ENCODE peak calls at places on chromosomes 11 and 22, in four cellular contexts. B is fibroblast of lung, M is Peyer's patch, I is GM06990. G is an unnamed sample.

GRCh38 chr22:35322126-35322525 is 22.4 kb downstream of the TOM1 start:
- DNase-seq in M (no peak), B (no peak), I (no peak), G (no peak)

GRCh38 chr22:29044657-29045176 is 16.9 kb downstream of the C22orf31 start:
- DNase-seq in M (no peak), B (peak), I (no peak), G (no peak)

GRCh38 chr11:38543311-38543710 is 1945.3 kb upstream of the RAG2 start:
- DNase-seq in M (no peak), B (peak), I (no peak), G (no peak)

GRCh38 chr22:28891156-28891733 is 7.9 kb downstream of the ZNRF3 start:
- DNase-seq in M (no peak), I (no peak), B (no peak), G (no peak)

GRCh38 chr22:38762607-38763006 is 6.8 kb upstream of the SUN2 start:
- DNase-seq in M (no peak), B (no peak), I (no peak), G (no peak)

GRCh38 chr11:6251990-6252473 is 7.6 kb upstream of the CCKBR start:
- DNase-seq in B (peak), I (no peak), M (no peak), G (no peak)

GRCh38 chr11:63489879-63490278 is 1.1 kb downstream of the PLAAT5 start:
- DNase-seq in B (peak), M (no peak), I (no peak), G (no peak)

GRCh38 chr22:45006873-45007246 is 2.9 kb downstream of the PHF21B start:
- DNase-seq in B (no peak), M (no peak), I (no peak), G (peak)

GRCh38 chr11:95715777-95716241 is 73.8 kb downstream of the FAM76B start:
- DNase-seq in B (no peak), M (peak), I (peak), G (no peak)

GRCh38 chr22:49323751-49324415 is 503.8 kb downstream of the BRD1 start:
- DNase-seq in I (no peak), B (no peak), M (no peak), G (peak)

GRCh38 chr22:26753125-26753862 is 95.9 kb downstream of the MIAT start:
- DNase-seq in B (no peak), I (no peak), M (no peak), G (no peak)

GRCh38 chr11:110478410-110478809 is 48.7 kb downstream of the FDX1 start:
- DNase-seq in B (no peak), I (no peak), M (no peak), G (no peak)

GRCh38 chr11:1025410-1026162 is 10.9 kb downstream of the MUC6 start:
- DNase-seq in M (no peak), I (no peak), B (no peak), G (no peak)

GRCh38 chr11:121886005-121886739 is 229.8 kb downstream of the BLID start:
- DNase-seq in B (no peak), I (no peak), M (no peak), G (no peak)

GRCh38 chr11:34053161-34053686 is 1.7 kb downstream of the CAPRIN1 start:
- DNase-seq in B (peak), I (peak), M (peak), G (peak)

GRCh38 chr11:31720666-31721199 is 90.4 kb downstream of the PAX6 start:
- DNase-seq in I (no peak), B (no peak), M (no peak), G (no peak)

DNA sequence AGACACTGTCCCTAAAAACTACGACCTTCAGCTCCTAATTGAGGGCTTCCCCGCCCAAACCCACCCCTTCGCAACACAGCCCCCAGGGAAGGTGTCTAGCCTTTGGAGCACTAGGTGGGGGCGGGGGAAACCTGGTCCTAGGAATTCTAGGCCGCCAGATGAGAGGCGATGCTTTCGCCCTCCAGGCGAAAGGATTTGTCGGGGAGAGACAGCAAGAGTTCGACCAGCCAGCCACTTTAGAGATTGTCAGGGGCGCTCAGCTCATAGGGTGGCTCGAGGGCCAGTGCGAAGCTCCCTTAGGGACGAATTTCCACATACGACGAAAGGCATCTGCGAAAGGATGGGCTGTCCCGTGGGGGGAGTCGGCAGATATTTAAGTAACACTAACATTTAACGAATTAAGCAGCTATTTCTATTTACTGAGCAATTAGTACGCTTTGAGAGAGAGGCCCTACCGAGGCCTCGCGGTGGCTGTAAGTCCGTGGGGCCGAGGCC is 5.3 kb downstream of the CD248 start:
- DNase-seq in M (no peak), B (no peak), I (no peak), G (no peak)
- TF ChIP-seq CTCF in M (no peak), B (no peak), I (no peak), G (peak)

DNA sequence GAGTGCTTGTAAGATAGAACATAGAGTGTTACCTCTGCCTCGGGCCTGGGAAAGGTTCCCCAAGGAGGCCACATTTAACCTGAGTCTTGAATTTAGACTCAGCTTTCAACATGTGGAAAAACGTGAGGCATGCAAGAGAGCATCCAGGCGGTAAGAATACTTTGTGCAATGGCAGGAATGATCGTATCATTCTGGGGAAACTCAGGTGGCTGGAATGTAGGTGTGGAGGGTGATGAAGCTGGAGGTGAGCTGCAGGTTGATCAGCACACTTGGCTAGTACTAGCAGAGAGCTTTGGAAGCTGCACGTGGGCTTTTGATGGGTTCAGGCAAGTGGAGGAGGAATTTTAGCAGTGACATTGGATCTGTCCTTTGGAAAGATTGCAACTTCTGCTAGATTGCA is 270.3 kb upstream of the RAG2 start:
- DNase-seq in B (no peak), I (no peak), M (no peak), G (no peak)
- TF ChIP-seq CTCF in B (no peak), I (no peak), M (no peak), G (no peak)

DNA sequence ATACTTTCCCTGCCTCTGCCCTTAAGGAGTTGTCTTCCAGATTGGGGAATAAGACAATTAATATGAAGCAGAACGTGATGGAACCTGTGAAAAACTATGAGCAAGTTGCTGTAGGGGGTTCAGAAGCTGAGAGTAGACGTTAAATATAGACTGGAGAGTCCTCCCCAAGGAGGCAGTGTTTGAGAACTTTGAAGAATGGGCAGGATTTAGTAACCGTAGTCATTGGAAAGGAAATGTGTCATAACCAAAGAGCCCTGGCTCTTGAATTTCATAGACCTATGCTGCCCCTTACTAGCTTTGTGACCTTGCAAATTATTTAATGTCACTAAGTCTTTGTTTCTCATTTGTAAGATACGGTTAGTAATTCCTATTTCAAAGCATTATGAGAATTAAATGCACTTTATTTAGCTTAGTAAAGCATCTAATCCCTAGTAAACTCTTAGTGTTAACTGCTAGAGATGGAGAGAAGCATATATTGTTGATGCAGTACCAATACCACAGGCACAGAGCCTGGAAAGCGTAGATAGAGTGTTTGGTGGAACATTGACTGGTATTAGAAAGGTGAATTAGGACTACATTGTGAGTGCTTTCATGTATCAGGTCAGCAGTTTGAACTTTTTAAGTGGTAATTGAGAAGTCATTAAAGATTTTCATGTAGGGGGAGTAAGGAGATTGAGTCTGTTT is 54.1 kb downstream of the MCAM start:
- DNase-seq in M (no peak), B (peak), I (no peak), G (peak)
- TF ChIP-seq CTCF in M (no peak), B (no peak), I (no peak), G (peak)

DNA sequence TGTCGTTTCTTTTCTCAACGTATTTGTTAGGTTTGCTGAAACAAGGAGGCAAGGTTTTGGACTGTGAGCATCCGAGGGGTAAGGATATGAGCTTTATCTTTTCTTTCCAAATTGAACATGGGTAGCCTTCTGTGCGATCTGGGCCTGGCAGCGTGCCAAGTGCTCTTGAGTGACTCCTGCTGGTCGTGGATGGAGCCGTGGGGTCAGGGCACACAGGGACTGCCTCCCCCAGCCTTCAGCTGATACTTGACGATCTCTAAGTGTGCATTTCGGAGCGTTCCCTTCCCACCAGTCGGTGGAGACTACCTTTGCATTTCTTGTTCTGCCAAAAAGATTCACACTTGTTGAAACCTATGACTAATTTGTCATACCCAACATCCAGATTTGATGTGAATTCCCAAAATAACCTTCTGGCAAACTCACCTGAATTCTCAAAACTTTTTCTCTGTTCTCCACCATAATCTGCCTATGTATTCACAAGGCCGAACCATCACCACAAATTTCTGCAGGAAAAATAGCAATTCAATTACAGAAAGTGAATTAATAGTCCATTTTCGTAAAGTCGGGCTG is 40.2 kb upstream of the CLMP start:
- DNase-seq in M (peak), B (no peak), I (peak), G (no peak)
- TF ChIP-seq CTCF in M (peak), B (peak), I (peak), G (peak)

GRCh38 chr11:102614485-102614884 is 10.6 kb downstream of the MMP20 start:
- DNase-seq in B (no peak), I (no peak), M (no peak), G (no peak)
- TF ChIP-seq CTCF in B (no peak), I (peak), M (no peak), G (peak)